ENCODE peak calls at places on chromosome 13, in eight cellular contexts. U is NCI-H345; A is BJ; I is Right ventricle myocardium superior; J is H4; S is T-helper 1 cell; T is naive B cell; R is activated CD4-positive, alpha-beta T cell treated with anti-CD3 and anti-CD28 coated beads, Interleukin-2, amount 50 U/mL, for 1 hour. V is an unnamed sample.

GRCh38 chr13:94701313-94702180 is 10.8 kb downstream of the SOX21 start:
- DNase-seq in U (no peak), A (no peak), I (no peak), J (no peak), S (no peak), T (no peak), R (no peak), V (no peak)

GRCh38 chr13:41122838-41123237 is 9.8 kb downstream of the KBTBD6 start:
- DNase-seq in U (no peak), A (no peak), I (no peak), J (no peak), S (no peak), T (no peak), R (no peak), V (no peak)

GRCh38 chr13:109281823-109282239 is 504.6 kb downstream of the IRS2 start:
- DNase-seq in U (peak), A (no peak), I (no peak), J (no peak), S (no peak), T (no peak), R (no peak), V (no peak)

GRCh38 chr13:63408227-63409202 is 1992.9 kb upstream of the PCDH20 start:
- DNase-seq in U (no peak), A (peak), I (no peak), J (no peak), S (no peak), T (no peak), R (no peak), V (no peak)

GRCh38 chr13:112885782-112886268 is 83.2 kb upstream of the MCF2L start:
- DNase-seq in U (peak), A (peak), I (peak), J (no peak), S (no peak), T (no peak), R (no peak), V (peak)

GRCh38 chr13:72677431-72677830 is 50.0 kb downstream of the MZT1 start:
- DNase-seq in U (no peak), A (no peak), I (no peak), J (no peak), S (no peak), T (no peak), R (no peak), V (no peak)

GRCh38 chr13:77316430-77316829 is 10.5 kb downstream of the MYCBP2 start:
- DNase-seq in U (no peak), A (no peak), I (no peak), J (no peak), S (no peak), T (no peak), R (no peak), V (no peak)

GRCh38 chr13:66469745-66470144 is 760.4 kb downstream of the PCDH9 start:
- DNase-seq in U (no peak), A (no peak), I (no peak), J (no peak), S (no peak), T (no peak), R (no peak), V (no peak)

GRCh38 chr13:73958657-73959397 is 175.4 kb downstream of the KLF12 start:
- DNase-seq in U (no peak), A (no peak), I (no peak), J (no peak), S (no peak), T (no peak), R (no peak), V (no peak)

GRCh38 chr13:106432636-106433035 is 102.8 kb downstream of the EFNB2 start:
- DNase-seq in U (no peak), A (no peak), I (no peak), J (no peak), S (no peak), T (no peak), R (no peak), V (no peak)

GRCh38 chr13:27442071-27442647 is 8.2 kb downstream of the MTIF3 start:
- DNase-seq in U (no peak), A (no peak), I (no peak), J (no peak), S (no peak), T (no peak), R (no peak), V (no peak)

GRCh38 chr13:40146586-40147240 is 491.3 kb downstream of the COG6 start:
- DNase-seq in U (no peak), A (no peak), I (no peak), J (no peak), S (peak), T (no peak), R (no peak), V (no peak)

GRCh38 chr13:76991432-76991795 is 467 bp upstream of the CLN5 start:
- DNase-seq in U (peak), A (no peak), I (peak), J (no peak), S (peak), T (no peak), R (peak), V (peak)

GRCh38 chr13:50847501-50847900 is 4.0 kb upstream of the DLEU7 start:
- DNase-seq in U (no peak), A (no peak), I (no peak), J (no peak), S (no peak), T (no peak), R (no peak), V (no peak)

GRCh38 chr13:64073203-64073602 is 2657.6 kb upstream of the PCDH20 start:
- DNase-seq in U (no peak), A (no peak), I (no peak), J (no peak), S (no peak), T (no peak), R (no peak), V (no peak)

GRCh38 chr13:102399791-102400618 is 1.8 kb downstream of the FGF14 start:
- DNase-seq in U (peak), A (no peak), I (peak), J (no peak), S (peak), T (no peak), R (no peak), V (peak)

GRCh38 chr13:92963029-92963428 is 263.6 kb upstream of the GPC6 start:
- DNase-seq in U (no peak), A (no peak), I (no peak), J (no peak), S (no peak), T (no peak), R (no peak), V (no peak)

GRCh38 chr13:97321101-97321500 is 99.0 kb downstream of the MBNL2 start:
- DNase-seq in U (no peak), A (no peak), I (no peak), J (no peak), S (no peak), T (no peak), R (no peak), V (no peak)

GRCh38 chr13:40480012-40480914 is 186.2 kb downstream of the FOXO1 start:
- DNase-seq in U (no peak), A (no peak), I (no peak), J (no peak), S (no peak), T (peak), R (no peak), V (no peak)

GRCh38 chr13:90950134-90950533 is 397.4 kb upstream of the MIR17HG start:
- DNase-seq in U (no peak), A (no peak), I (no peak), J (no peak), S (no peak), T (no peak), R (no peak), V (no peak)

GRCh38 chr13:102117175-102117830 is 284.5 kb downstream of the FGF14 start:
- DNase-seq in U (no peak), A (no peak), I (no peak), J (no peak), S (no peak), T (no peak), R (no peak), V (no peak)

GRCh38 chr13:38657191-38657590 is 29.7 kb upstream of the FREM2 start:
- DNase-seq in U (no peak), A (no peak), I (no peak), J (no peak), S (no peak), T (no peak), R (no peak), V (no peak)

GRCh38 chr13:98172570-98173405 is 4.3 kb downstream of the RNF113B start:
- DNase-seq in U (no peak), A (no peak), I (no peak), J (no peak), S (no peak), T (no peak), R (no peak), V (no peak)

GRCh38 chr13:46168341-46168740 is 13.6 kb downstream of the LCP1 start:
- DNase-seq in U (no peak), A (no peak), I (peak), J (no peak), S (no peak), T (no peak), R (no peak), V (peak)

GRCh38 chr13:110346661-110347067 is 39.6 kb downstream of the COL4A2 start:
- DNase-seq in U (peak), A (no peak), I (no peak), J (no peak), S (no peak), T (no peak), R (no peak), V (no peak)

GRCh38 chr13:37070145-37070695 is 10.7 kb upstream of the SUPT20H start:
- DNase-seq in U (no peak), A (no peak), I (no peak), J (no peak), S (no peak), T (no peak), R (no peak), V (no peak)

GRCh38 chr13:91739751-91740150 is 341.3 kb downstream of the GPC5 start:
- DNase-seq in U (no peak), A (no peak), I (no peak), J (no peak), S (no peak), T (no peak), R (no peak), V (no peak)

GRCh38 chr13:112903606-112904195 is 65.3 kb upstream of the MCF2L start:
- DNase-seq in U (peak), A (no peak), I (no peak), J (no peak), S (no peak), T (no peak), R (no peak), V (no peak)

GRCh38 chr13:110211046-110211445 is 95.9 kb downstream of the COL4A1 start:
- DNase-seq in U (no peak), A (no peak), I (no peak), J (no peak), S (no peak), T (no peak), R (no peak), V (no peak)

GRCh38 chr13:41709511-41709910 is 251.4 kb downstream of the VWA8 start:
- DNase-seq in U (no peak), A (no peak), I (no peak), J (no peak), S (no peak), T (no peak), R (no peak), V (no peak)

GRCh38 chr13:31742102-31742695 is 2.9 kb downstream of the RXFP2 start:
- DNase-seq in U (peak), A (no peak), I (peak), J (peak), S (peak), T (peak), R (peak), V (no peak)

GRCh38 chr13:80168089-80168850 is 172.7 kb downstream of the SPRY2 start:
- DNase-seq in U (no peak), A (peak), I (no peak), J (no peak), S (no peak), T (no peak), R (no peak), V (no peak)

GRCh38 chr13:23081246-23081645 is 99.5 kb upstream of the SGCG start:
- DNase-seq in U (no peak), A (no peak), I (no peak), J (no peak), S (no peak), T (no peak), R (no peak), V (no peak)

GRCh38 chr13:33110386-33110712 is 94.1 kb downstream of the KL start:
- DNase-seq in U (no peak), A (no peak), I (peak), J (no peak), S (no peak), T (no peak), R (no peak), V (no peak)

GRCh38 chr13:105848494-105848893 is 687.0 kb downstream of the EFNB2 start:
- DNase-seq in U (no peak), A (no peak), I (no peak), J (no peak), S (no peak), T (no peak), R (no peak), V (no peak)

GRCh38 chr13:97274782-97275252 is 52.7 kb downstream of the MBNL2 start:
- DNase-seq in U (no peak), A (peak), I (no peak), J (no peak), S (no peak), T (no peak), R (no peak), V (no peak)